ENCODE peak calls at places on chromosomes 1 and 21, in four cellular contexts. X is ovary; R is cardiac muscle cell; J is CD8-positive, alpha-beta T cell. H is an unnamed sample.

GRCh38 chr1:231957361-231957760 is 330.8 kb downstream of the DISC1 start:
- DNase-seq in X (no peak), R (no peak), J (no peak), H (no peak)

GRCh38 chr1:117656202-117656641 is 50.4 kb downstream of the TENT5C start:
- DNase-seq in X (no peak), R (no peak), J (peak; percentile 73), H (no peak)

GRCh38 chr1:174692313-174692712 is 244.5 kb downstream of the GPR52 start:
- DNase-seq in X (no peak), R (no peak), J (no peak), H (no peak)

GRCh38 chr1:1756661-1757421 is 21.4 kb downstream of the NADK start:
- DNase-seq in X (no peak), R (no peak), J (no peak), H (no peak)

GRCh38 chr1:64366821-64367220 is 103.1 kb upstream of the CACHD1 start:
- DNase-seq in X (no peak), R (no peak), J (no peak), H (no peak)

GRCh38 chr1:93344484-93344883 is 1.2 kb upstream of the DR1 start:
- DNase-seq in X (no peak), R (no peak), J (no peak), H (no peak)

GRCh38 chr1:9039761-9040658 is 13.8 kb upstream of the SLC2A7 start:
- DNase-seq in X (no peak), R (no peak), J (no peak), H (no peak)

GRCh38 chr1:88877382-88877825 is 14.0 kb downstream of the GTF2B start:
- DNase-seq in X (no peak), R (peak; percentile 24), J (no peak), H (no peak)

GRCh38 chr1:222087207-222087920 is 345.5 kb upstream of the DUSP10 start:
- DNase-seq in X (no peak), R (no peak), J (no peak), H (no peak)

GRCh38 chr1:25913166-25913565 is 6.9 kb upstream of the STMN1 start:
- DNase-seq in X (no peak), R (no peak), J (no peak), H (no peak)

GRCh38 chr1:219773775-219774174 is 154.6 kb downstream of the SLC30A10 start:
- DNase-seq in X (no peak), R (no peak), J (no peak), H (no peak)

GRCh38 chr1:51264470-51264869 is 28.4 kb downstream of the RNF11 start:
- DNase-seq in X (no peak), R (no peak), J (no peak), H (no peak)

GRCh38 chr1:153548722-153549695 is at the start of gene S100A3:
- DNase-seq in X (peak; percentile 77), R (no peak), J (no peak), H (no peak)

GRCh38 chr21:37207441-37208009 is 59.6 kb downstream of the VPS26C start:
- DNase-seq in X (no peak), R (peak; percentile 46), J (no peak), H (no peak)

GRCh38 chr1:154736840-154737239 is 128.9 kb upstream of the ADAR start:
- DNase-seq in X (no peak), R (no peak), J (no peak), H (no peak)

GRCh38 chr1:7638078-7638477 is 133.0 kb upstream of the VAMP3 start:
- DNase-seq in X (no peak), R (no peak), J (no peak), H (no peak)
- H3K4me1 ChIP-seq in X (no peaks in the 10 kb centered on the region), R (no peaks in the 10 kb centered on the region), J (no peaks in the 10 kb centered on the region), H (no peaks in the 10 kb centered on the region)

GRCh38 chr1:235160965-235161684 is at the start of gene RBM34:
- DNase-seq in X (peak; percentile 94), R (peak; percentile 93), J (peak; percentile 83), H (peak; percentile 67)

GRCh38 chr1:235157150-235157549 is 3.9 kb downstream of the RBM34 start:
- DNase-seq in X (no peak), R (no peak), J (no peak), H (no peak)

GRCh38 chr1:235158680-235159079 is 2.4 kb downstream of the RBM34 start:
- DNase-seq in X (no peak), R (no peak), J (no peak), H (no peak)

GRCh38 chr1:235160395-235160964 is 570 bp downstream of the RBM34 start:
- DNase-seq in X (no peak), R (peak; percentile 63), J (no peak), H (no peak)

DNA sequence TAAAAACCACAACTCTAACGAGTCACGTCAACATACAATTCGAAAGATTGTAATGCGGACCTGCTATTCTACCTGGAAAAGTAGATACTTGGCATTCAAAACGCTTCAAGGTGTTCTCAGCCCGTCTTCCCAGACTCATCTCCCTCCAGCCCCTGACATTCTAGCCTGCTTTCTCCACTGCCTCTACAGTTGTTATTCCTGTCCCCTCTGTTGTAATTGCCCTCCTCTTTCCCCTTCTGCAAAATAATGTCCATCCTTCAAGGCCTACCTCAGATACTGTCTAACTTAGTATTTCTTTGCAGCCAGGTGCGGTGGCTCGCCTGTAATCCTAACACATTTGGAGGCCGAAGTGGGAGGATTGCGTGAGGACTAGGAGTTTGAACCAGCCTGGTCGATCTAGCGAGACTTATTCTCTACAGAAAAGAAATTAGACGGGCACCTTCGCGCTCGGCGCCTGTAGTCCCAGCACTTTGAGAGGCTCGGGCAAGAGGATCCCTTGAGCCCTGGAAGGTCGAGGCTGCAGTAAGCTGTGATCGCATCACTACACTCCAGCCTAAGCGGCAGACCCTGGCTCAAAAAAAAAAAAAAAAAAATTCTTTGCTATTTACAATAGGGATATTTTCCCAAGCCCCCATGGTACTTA is 756 bp upstream of the RBM34 start:
- DNase-seq in X (no peak), R (no peak), J (no peak), H (no peak)
- H3K27ac ChIP-seq in X (peak overlapping the region; percentile 72), R (peak overlapping the region; percentile 86), J (peak overlapping the region; percentile 93), H (no peak overlapping the region)

DNA sequence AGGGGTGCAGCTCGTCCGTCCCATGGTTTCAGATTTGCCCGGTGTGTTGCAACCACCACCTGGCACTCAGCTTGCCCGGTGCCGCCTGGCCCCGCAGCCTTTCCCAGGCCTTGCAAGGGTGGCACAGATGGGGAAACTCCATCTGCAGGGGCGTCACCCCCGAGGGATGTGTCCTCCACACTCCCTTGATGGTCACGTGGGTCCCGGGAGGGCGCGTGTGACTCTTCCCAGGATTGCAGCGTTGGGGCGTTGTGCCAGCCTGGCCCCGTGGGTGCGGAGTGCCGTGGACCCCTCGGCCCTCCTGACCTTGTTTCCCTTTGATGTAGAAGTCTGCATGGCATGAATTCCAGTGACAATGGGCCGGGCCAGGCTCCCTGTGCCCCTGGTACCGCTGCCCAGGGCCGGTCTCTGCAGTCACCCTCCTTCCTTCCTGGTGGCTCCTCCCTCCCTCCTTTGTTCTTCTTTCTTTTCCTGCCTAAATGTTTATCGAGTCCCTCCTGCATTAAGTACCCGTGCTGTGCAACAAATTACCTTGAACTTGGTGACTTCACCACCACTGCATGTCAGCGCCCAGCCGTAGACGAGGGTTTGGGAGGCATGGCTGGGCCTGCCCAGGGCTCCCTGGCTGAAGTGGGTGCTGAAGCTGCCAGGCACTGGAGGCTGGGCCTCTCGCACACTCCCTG is 22.9 kb downstream of the RRP1 start:
- DNase-seq in X (no peak), R (no peak), J (no peak), H (no peak)
- H3K4me1 ChIP-seq in X (peaks cover 28% of the 10 kb centered on the region), R (no peaks in the 10 kb centered on the region), J (peaks cover 9% of the 10 kb centered on the region), H (peaks cover 5% of the 10 kb centered on the region)

GRCh38 chr1:203638914-203639313 is 12.3 kb downstream of the ATP2B4 start:
- DNase-seq in X (no peak), R (no peak), J (no peak), H (no peak)
- H3K27ac ChIP-seq in X (no peak overlapping the region), R (no peak overlapping the region), J (no peak overlapping the region), H (no peak overlapping the region)

GRCh38 chr1:3053986-3054385 is 15.0 kb upstream of the PRDM16 start:
- DNase-seq in X (no peak), R (no peak), J (no peak), H (no peak)
- H3K4me1 ChIP-seq in X (no peaks in the 10 kb centered on the region), R (no peaks in the 10 kb centered on the region), J (no peaks in the 10 kb centered on the region), H (no peaks in the 10 kb centered on the region)

DNA sequence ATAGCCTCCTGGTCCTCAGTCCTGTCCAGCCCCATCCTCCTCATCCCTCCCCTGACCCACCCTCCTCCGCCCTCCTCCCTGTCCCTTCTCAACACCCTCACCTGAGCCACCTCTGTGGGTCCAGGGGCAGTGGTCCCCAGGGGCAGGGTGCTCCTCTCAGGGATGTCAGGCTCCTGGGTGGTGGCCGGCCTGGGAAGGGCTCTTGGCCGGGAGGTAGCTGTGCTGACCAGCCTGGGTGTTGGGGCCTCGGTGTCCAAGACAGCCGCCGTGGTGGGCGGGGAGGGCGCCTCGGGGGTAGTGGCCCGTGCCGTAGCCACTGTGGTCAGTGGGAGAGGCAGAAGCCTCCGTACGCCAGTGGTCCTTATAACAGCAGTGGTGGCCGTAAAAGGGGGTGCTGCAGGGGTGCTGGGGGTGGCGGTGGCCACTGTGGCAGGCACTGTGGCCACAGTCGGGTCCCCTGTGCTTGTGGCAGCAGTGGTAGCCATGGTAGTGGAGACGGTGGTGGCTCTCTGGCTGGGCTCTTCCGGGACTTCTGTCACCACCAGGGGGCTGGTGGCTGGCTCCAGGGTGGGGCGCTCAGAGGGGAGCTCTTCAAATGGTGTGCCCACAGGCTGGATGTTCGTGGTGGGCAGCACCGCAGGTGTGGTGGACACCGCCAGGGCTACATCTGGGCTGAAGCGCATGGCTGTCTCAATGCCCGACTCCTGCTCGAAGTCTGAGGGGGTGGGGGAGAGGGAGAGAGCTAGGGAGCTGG is 31.9 kb downstream of the SDC3 start:
- DNase-seq in X (no peak), R (no peak), J (no peak), H (no peak)
- H3K27ac ChIP-seq in X (no peak overlapping the region), R (no peak overlapping the region), J (no peak overlapping the region), H (no peak overlapping the region)

GRCh38 chr21:43918385-43918947 is 53.4 kb downstream of the AGPAT3 start:
- DNase-seq in X (no peak), R (no peak), J (no peak), H (no peak)

GRCh38 chr21:43916691-43917514 is 51.9 kb downstream of the AGPAT3 start:
- DNase-seq in X (no peak), R (no peak), J (peak; percentile 50), H (no peak)

GRCh38 chr21:43916076-43916475 is 51.1 kb downstream of the AGPAT3 start:
- DNase-seq in X (no peak), R (no peak), J (no peak), H (no peak)

GRCh38 chr21:43919283-43919682 is 54.3 kb downstream of the AGPAT3 start:
- DNase-seq in X (no peak), R (no peak), J (no peak), H (no peak)

DNA sequence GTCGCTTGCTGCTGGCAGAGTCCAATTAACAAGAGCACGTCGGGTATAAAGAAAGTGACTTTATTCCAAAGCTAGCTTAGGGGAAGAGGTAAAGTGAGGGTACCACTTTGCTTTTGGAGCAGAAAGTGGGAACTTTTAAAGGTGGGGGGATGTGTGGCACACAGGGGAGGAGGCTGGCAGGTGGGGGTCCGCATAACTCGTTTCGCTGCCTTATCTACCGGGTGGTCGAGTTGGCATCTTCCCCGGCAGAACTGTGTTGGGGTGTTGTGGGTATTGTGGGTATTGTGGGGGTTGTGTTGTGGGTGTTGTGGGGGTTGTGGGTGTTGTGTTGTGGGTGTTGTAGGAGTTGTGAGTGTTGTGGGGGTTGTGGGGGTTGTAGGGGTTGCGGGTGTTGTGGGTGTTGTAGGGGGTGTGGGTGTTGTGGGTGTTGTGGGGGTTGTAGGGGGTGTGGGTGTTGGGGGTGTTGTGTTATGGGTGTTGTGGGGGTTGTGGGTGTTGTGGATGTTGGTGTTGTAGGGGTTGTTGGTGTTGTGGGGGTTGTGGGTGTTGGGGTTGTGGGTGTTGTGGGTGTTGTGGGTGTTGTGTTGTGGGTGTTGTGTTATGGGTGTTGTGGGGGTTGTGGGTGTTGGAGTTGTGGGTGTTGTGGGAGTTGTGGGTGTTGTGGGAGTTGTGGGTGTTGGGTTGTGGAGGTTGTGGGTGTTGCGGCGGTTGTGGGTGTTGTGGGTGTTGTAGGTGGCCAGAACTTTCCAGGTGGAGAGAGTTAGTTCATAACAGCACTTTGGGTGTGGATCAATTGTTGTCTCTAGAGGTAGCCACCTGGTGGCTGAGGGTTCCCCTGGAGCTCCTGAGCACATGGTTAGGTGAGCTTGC is 52.7 kb downstream of the AGPAT3 start:
- DNase-seq in X (no peak), R (no peak), J (no peak), H (no peak)
- H3K4me1 ChIP-seq in X (peaks cover 7% of the 10 kb centered on the region), R (peaks cover 16% of the 10 kb centered on the region), J (peaks cover 52% of the 10 kb centered on the region), H (peaks cover 5% of the 10 kb centered on the region)